ENCODE peak calls at places on chromosomes 13 and 19, in four cellular contexts. One of them, this sample, is unnamed.

GRCh38 chr13:46551410-46552301 is 1.3 kb upstream of the LRCH1 start:
- DNase-seq in cardiac muscle cell: peak; percentile 78
- DNase-seq in foreskin fibroblast: peak; percentile 84
- DNase-seq in pancreas: peak; percentile 70
- DNase-seq in this sample: peak; percentile 77

GRCh38 chr13:31267126-31267784 is 67.5 kb downstream of the B3GLCT start:
- DNase-seq in cardiac muscle cell: peak; percentile 13
- DNase-seq in foreskin fibroblast: no peak
- DNase-seq in pancreas: no peak
- DNase-seq in this sample: no peak

GRCh38 chr19:18204394-18205179 is 745 bp upstream of the RAB3A start:
- DNase-seq in cardiac muscle cell: no peak
- DNase-seq in foreskin fibroblast: no peak
- DNase-seq in pancreas: peak; percentile 74
- DNase-seq in this sample: no peak

GRCh38 chr13:26957163-26957562 is 196.6 kb upstream of the GPR12 start:
- DNase-seq in cardiac muscle cell: no peak
- DNase-seq in foreskin fibroblast: no peak
- DNase-seq in pancreas: no peak
- DNase-seq in this sample: no peak

GRCh38 chr13:40388617-40389016 is 277.8 kb downstream of the FOXO1 start:
- DNase-seq in cardiac muscle cell: no peak
- DNase-seq in foreskin fibroblast: peak; percentile 44
- DNase-seq in pancreas: no peak
- DNase-seq in this sample: peak; percentile 55

GRCh38 chr13:77372275-77372674 is 45.4 kb upstream of the MYCBP2 start:
- DNase-seq in cardiac muscle cell: no peak
- DNase-seq in foreskin fibroblast: peak; percentile 6
- DNase-seq in pancreas: no peak
- DNase-seq in this sample: peak; percentile 59

GRCh38 chr13:35994131-35994966 is 136.8 kb downstream of the DCLK1 start:
- DNase-seq in cardiac muscle cell: peak; percentile 97
- DNase-seq in foreskin fibroblast: peak; percentile 92
- DNase-seq in pancreas: peak; percentile 49
- DNase-seq in this sample: peak; percentile 47

GRCh38 chr19:38134538-38135149 is 89.4 kb downstream of the DPF1 start:
- DNase-seq in cardiac muscle cell: peak; percentile 53
- DNase-seq in foreskin fibroblast: peak; percentile 63
- DNase-seq in pancreas: no peak
- DNase-seq in this sample: peak; percentile 39

GRCh38 chr19:1264801-1265610 is 4.1 kb upstream of the CIRBP start:
- DNase-seq in cardiac muscle cell: peak; percentile 90
- DNase-seq in foreskin fibroblast: peak; percentile 97
- DNase-seq in pancreas: peak; percentile 65
- DNase-seq in this sample: peak; percentile 88

GRCh38 chr13:97285221-97285955 is 63.3 kb downstream of the MBNL2 start:
- DNase-seq in cardiac muscle cell: no peak
- DNase-seq in foreskin fibroblast: no peak
- DNase-seq in pancreas: no peak
- DNase-seq in this sample: no peak

GRCh38 chr13:39603424-39603947 is 493 bp upstream of the LHFPL6 start:
- DNase-seq in cardiac muscle cell: peak; percentile 40
- DNase-seq in foreskin fibroblast: peak; percentile 50
- DNase-seq in pancreas: no peak
- DNase-seq in this sample: peak; percentile 50

GRCh38 chr13:30780338-30780981 is 45.1 kb downstream of the ALOX5AP start:
- DNase-seq in cardiac muscle cell: no peak
- DNase-seq in foreskin fibroblast: no peak
- DNase-seq in pancreas: no peak
- DNase-seq in this sample: no peak

GRCh38 chr13:34682406-34682805 is 259.7 kb upstream of the NBEA start:
- DNase-seq in cardiac muscle cell: no peak
- DNase-seq in foreskin fibroblast: no peak
- DNase-seq in pancreas: no peak
- DNase-seq in this sample: no peak

GRCh38 chr13:107866666-107867623 is 348.4 kb downstream of the LIG4 start:
- DNase-seq in cardiac muscle cell: peak; percentile 58
- DNase-seq in foreskin fibroblast: peak; percentile 45
- DNase-seq in pancreas: no peak
- DNase-seq in this sample: peak; percentile 30

GRCh38 chr13:111993701-111994100 is 73.2 kb upstream of the SOX1 start:
- DNase-seq in cardiac muscle cell: no peak
- DNase-seq in foreskin fibroblast: no peak
- DNase-seq in pancreas: no peak
- DNase-seq in this sample: no peak

GRCh38 chr13:100954430-100955361 is 280.1 kb upstream of the TMTC4 start:
- DNase-seq in cardiac muscle cell: no peak
- DNase-seq in foreskin fibroblast: peak; percentile 4
- DNase-seq in pancreas: no peak
- DNase-seq in this sample: no peak

GRCh38 chr19:38666662-38667448 is 19.4 kb downstream of the ACTN4 start:
- DNase-seq in cardiac muscle cell: peak; percentile 75
- DNase-seq in foreskin fibroblast: peak; percentile 77
- DNase-seq in pancreas: peak; percentile 74
- DNase-seq in this sample: peak; percentile 82

GRCh38 chr13:39663958-39664357 is 8.5 kb downstream of the COG6 start:
- DNase-seq in cardiac muscle cell: no peak
- DNase-seq in foreskin fibroblast: no peak
- DNase-seq in pancreas: no peak
- DNase-seq in this sample: no peak

GRCh38 chr13:44667950-44668349 is 91.8 kb upstream of the TSC22D1 start:
- DNase-seq in cardiac muscle cell: peak; percentile 73
- DNase-seq in foreskin fibroblast: peak; percentile 42
- DNase-seq in pancreas: no peak
- DNase-seq in this sample: peak; percentile 59

GRCh38 chr13:36758345-36758744 is 60.7 kb upstream of the RFXAP start:
- DNase-seq in cardiac muscle cell: no peak
- DNase-seq in foreskin fibroblast: no peak
- DNase-seq in pancreas: no peak
- DNase-seq in this sample: no peak

GRCh38 chr13:31131470-31131961 is 30.2 kb downstream of the HSPH1 start:
- DNase-seq in cardiac muscle cell: no peak
- DNase-seq in foreskin fibroblast: no peak
- DNase-seq in pancreas: no peak
- DNase-seq in this sample: peak; percentile 77

GRCh38 chr19:38233740-38234251 is 9.8 kb upstream of the DPF1 start:
- DNase-seq in cardiac muscle cell: peak; percentile 78
- DNase-seq in foreskin fibroblast: peak; percentile 84
- DNase-seq in pancreas: peak; percentile 72
- DNase-seq in this sample: peak; percentile 74

GRCh38 chr13:110886475-110887241 is 28.2 kb downstream of the ANKRD10 start:
- DNase-seq in cardiac muscle cell: no peak
- DNase-seq in foreskin fibroblast: no peak
- DNase-seq in pancreas: no peak
- DNase-seq in this sample: no peak

GRCh38 chr13:78372581-78372980 is 230.8 kb downstream of the POU4F1 start:
- DNase-seq in cardiac muscle cell: no peak
- DNase-seq in foreskin fibroblast: no peak
- DNase-seq in pancreas: no peak
- DNase-seq in this sample: no peak

GRCh38 chr19:39506944-39507714 is 7.8 kb upstream of the SELENOV start:
- DNase-seq in cardiac muscle cell: peak; percentile 79
- DNase-seq in foreskin fibroblast: peak; percentile 90
- DNase-seq in pancreas: no peak
- DNase-seq in this sample: peak; percentile 55

GRCh38 chr13:45362939-45363338 is 22.0 kb upstream of the TPT1 start:
- DNase-seq in cardiac muscle cell: no peak
- DNase-seq in foreskin fibroblast: no peak
- DNase-seq in pancreas: no peak
- DNase-seq in this sample: no peak

GRCh38 chr13:42728507-42729180 is 52.7 kb upstream of the FAM216B start:
- DNase-seq in cardiac muscle cell: no peak
- DNase-seq in foreskin fibroblast: peak; percentile 71
- DNase-seq in pancreas: no peak
- DNase-seq in this sample: peak; percentile 81

GRCh38 chr19:34675250-34675649 is 1.7 kb downstream of the SCGB2B2 start:
- DNase-seq in cardiac muscle cell: no peak
- DNase-seq in foreskin fibroblast: no peak
- DNase-seq in pancreas: no peak
- DNase-seq in this sample: no peak

GRCh38 chr13:44197791-44198770 is 175.5 kb upstream of the SERP2 start:
- DNase-seq in cardiac muscle cell: peak; percentile 40
- DNase-seq in foreskin fibroblast: peak; percentile 36
- DNase-seq in pancreas: no peak
- DNase-seq in this sample: peak; percentile 30

GRCh38 chr19:16888629-16889371 is at the start of gene F2RL3:
- DNase-seq in cardiac muscle cell: peak; percentile 70
- DNase-seq in foreskin fibroblast: peak; percentile 56
- DNase-seq in pancreas: no peak
- DNase-seq in this sample: peak; percentile 59
- H3K4me3 ChIP-seq in cardiac muscle cell: no peak within 1 kb of the TSS
- H3K4me3 ChIP-seq in foreskin fibroblast: no peak within 1 kb of the TSS
- H3K4me3 ChIP-seq in pancreas: peak within 1 kb of the TSS; percentile 2
- H3K4me3 ChIP-seq in this sample: no peak within 1 kb of the TSS

DNA sequence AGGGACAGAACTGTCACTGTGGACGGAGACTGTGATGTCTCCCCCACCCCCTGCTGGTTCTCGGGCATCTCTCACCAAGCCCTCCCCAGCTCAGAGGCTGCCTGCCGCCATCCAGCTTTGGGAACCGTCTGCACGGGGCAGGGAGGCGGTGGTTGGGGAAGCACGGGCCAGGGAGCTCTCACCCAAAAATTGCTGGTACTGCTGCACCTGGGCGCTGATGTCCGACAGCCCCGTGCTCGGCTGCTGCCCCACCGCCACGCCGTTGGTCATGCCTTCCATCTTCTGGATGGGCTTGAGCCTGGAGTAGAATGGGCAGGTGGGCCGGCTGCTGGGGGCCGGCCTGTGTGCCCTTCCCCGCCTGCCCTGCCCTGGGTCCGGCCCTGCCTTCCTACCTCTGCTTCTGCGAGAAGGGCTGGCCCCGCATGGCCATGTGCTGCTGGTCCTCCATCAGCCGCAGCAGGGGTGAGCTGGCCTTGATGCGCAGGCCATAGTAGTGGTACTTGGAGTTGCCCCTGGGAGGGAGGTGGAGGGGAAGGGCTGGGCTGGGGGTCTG is 16.1 kb downstream of the DCAF15 start:
- DNase-seq in cardiac muscle cell: no peak
- DNase-seq in foreskin fibroblast: no peak
- DNase-seq in pancreas: no peak
- DNase-seq in this sample: no peak
- TF ChIP-seq CTCF in cardiac muscle cell: no peak
- TF ChIP-seq CTCF in foreskin fibroblast: no peak
- TF ChIP-seq CTCF in pancreas: no peak
- TF ChIP-seq CTCF in this sample: no peak

DNA sequence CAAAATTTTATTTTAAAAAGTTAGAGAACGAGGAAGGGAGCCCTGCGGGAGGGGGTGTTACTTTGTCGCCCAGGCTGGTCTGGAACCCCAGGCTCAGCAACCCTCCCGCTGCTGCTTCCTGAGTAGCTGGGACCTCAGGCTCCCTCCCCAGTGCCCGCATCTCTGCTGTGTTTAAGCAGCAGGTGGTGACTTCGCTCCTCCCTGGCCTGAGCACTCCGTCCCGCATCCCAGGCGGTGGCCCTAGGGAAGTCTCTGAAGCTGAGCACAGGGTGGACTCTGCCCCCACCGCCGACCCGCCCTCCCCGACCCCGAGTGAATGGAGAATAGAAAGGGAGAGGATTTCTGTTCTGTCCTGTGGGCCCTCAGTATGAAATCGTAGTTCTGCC is 30.5 kb downstream of the ZNF701 start:
- DNase-seq in cardiac muscle cell: no peak
- DNase-seq in foreskin fibroblast: no peak
- DNase-seq in pancreas: no peak
- DNase-seq in this sample: no peak
- H3K4me3 ChIP-seq in cardiac muscle cell: peak overlapping the region; percentile 91
- H3K4me3 ChIP-seq in foreskin fibroblast: peak overlapping the region; percentile 51
- H3K4me3 ChIP-seq in pancreas: peak overlapping the region; percentile 77
- H3K4me3 ChIP-seq in this sample: peak overlapping the region; percentile 84

GRCh38 chr13:21058361-21058760 is 3.0 kb downstream of the LATS2 start:
- DNase-seq in cardiac muscle cell: peak; percentile 49
- DNase-seq in foreskin fibroblast: peak; percentile 68
- DNase-seq in pancreas: no peak
- DNase-seq in this sample: peak; percentile 75

GRCh38 chr13:21060063-21060826 is 1.1 kb downstream of the LATS2 start:
- DNase-seq in cardiac muscle cell: peak; percentile 63
- DNase-seq in foreskin fibroblast: peak; percentile 67
- DNase-seq in pancreas: peak; percentile 27
- DNase-seq in this sample: peak; percentile 69

GRCh38 chr13:21063031-21063430 is 1.6 kb upstream of the LATS2 start:
- DNase-seq in cardiac muscle cell: no peak
- DNase-seq in foreskin fibroblast: no peak
- DNase-seq in pancreas: no peak
- DNase-seq in this sample: no peak

GRCh38 chr13:21060827-21061076 is 634 bp downstream of the LATS2 start:
- DNase-seq in cardiac muscle cell: no peak
- DNase-seq in foreskin fibroblast: no peak
- DNase-seq in pancreas: no peak
- DNase-seq in this sample: no peak

DNA sequence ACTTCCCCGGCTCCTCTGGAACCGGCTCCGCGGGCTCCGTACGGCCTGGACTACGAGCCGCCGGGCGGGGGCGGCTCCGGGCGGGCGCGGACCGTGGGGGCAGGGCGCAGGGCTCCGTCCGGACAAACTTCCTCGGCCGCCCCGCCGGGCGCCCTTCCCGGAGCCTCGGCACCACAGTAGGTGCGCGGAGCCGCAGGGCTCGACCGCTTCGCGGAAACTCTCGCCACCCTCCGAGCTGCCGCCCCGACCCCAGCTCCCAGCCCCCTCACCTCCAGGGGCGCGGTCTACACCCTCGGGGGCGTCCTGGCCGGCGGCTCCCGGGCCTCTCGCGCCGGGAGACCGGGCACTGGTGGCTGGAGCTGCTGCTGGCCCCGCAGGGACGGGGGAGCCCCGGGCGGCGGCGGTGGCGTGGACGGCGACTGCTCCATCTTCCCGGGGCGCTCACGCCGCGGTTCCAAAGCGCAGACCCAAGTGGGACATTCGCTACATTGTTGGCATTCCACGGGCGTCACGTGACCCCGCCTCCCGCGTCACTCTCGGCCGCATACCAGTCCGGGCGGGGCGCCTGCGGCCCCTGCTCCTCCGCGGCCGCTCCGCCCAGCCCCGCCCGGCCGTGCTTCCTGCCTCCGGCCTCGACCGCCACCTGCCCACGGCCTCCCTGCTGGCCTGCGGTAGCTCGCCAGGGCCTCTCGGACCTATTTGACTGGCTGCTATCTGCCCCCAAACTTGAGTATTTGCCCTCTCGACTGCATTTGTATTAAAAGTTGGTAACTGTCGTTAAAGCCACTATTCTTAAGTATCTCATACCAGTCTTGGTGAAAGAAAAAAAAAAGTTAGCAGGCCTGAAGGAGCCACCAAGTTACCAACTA is at the start of gene LATS2:
- DNase-seq in cardiac muscle cell: peak; percentile 98
- DNase-seq in foreskin fibroblast: peak; percentile 99
- DNase-seq in pancreas: peak; percentile 94
- DNase-seq in this sample: peak; percentile 95
- TF ChIP-seq CTCF in cardiac muscle cell: peak; percentile 29
- TF ChIP-seq CTCF in foreskin fibroblast: no peak
- TF ChIP-seq CTCF in pancreas: no peak
- TF ChIP-seq CTCF in this sample: peak; percentile 30